ENCODE peak calls at places on chromosomes 13 and 19, in five cellular contexts. H, O, U, P and V are unnamed samples. For H3K9me3, the result is how much of the 10 kb centered on the place peaks cover.

GRCh38 chr19:54190942-54191670 is at the start of gene TSEN34:
- DNase-seq in H (peak), O (peak), U (peak), P (no peak), V (peak)

GRCh38 chr13:79682164-79682563 is 201.2 kb downstream of the NDFIP2 start:
- DNase-seq in H (no peak), O (no peak), U (no peak), P (no peak), V (no peak)

GRCh38 chr19:40565910-40566495 is 10.7 kb upstream of the SHKBP1 start:
- DNase-seq in H (no peak), O (no peak), U (no peak), P (no peak), V (no peak)

GRCh38 chr13:100095498-100095897 is 6.6 kb downstream of the PCCA start:
- DNase-seq in H (no peak), O (no peak), U (no peak), P (no peak), V (no peak)

GRCh38 chr13:22423261-22423660 is 752.4 kb downstream of the FGF9 start:
- DNase-seq in H (no peak), O (no peak), U (no peak), P (no peak), V (no peak)

GRCh38 chr19:29482855-29483640 is 42.7 kb upstream of the VSTM2B start:
- DNase-seq in H (no peak), O (no peak), U (peak), P (no peak), V (no peak)

GRCh38 chr19:39434123-39435076 is 1.3 kb downstream of the RPS16 start:
- DNase-seq in H (no peak), O (no peak), U (no peak), P (no peak), V (no peak)

GRCh38 chr19:1251503-1252220 is 3.3 kb downstream of the MIDN start:
- DNase-seq in H (no peak), O (peak), U (peak), P (no peak), V (peak)

GRCh38 chr13:47816835-47817234 is 184.2 kb downstream of the SUCLA2 start:
- DNase-seq in H (no peak), O (no peak), U (no peak), P (no peak), V (no peak)

GRCh38 chr19:30240904-30241695 is 131.1 kb upstream of the ZNF536 start:
- DNase-seq in H (no peak), O (no peak), U (no peak), P (no peak), V (no peak)

GRCh38 chr19:29216021-29216420 is 3.1 kb upstream of the UQCRFS1 start:
- DNase-seq in H (no peak), O (no peak), U (no peak), P (no peak), V (no peak)

GRCh38 chr13:109256866-109257760 is 529.3 kb downstream of the IRS2 start:
- DNase-seq in H (no peak), O (no peak), U (no peak), P (peak), V (no peak)

GRCh38 chr19:2782936-2783780 is at the start of gene SGTA:
- DNase-seq in H (peak), O (peak), U (peak), P (peak), V (peak)

GRCh38 chr13:20465218-20465879 is 60.3 kb downstream of the CRYL1 start:
- DNase-seq in H (no peak), O (no peak), U (no peak), P (no peak), V (no peak)

GRCh38 chr13:67217914-67218313 is 12.2 kb downstream of the PCDH9 start:
- DNase-seq in H (no peak), O (no peak), U (no peak), P (no peak), V (no peak)
- H3K9me3 ChIP-seq in H (under half), O (under half), U (under half), P (under half), V (under half)

GRCh38 chr19:57870225-57870624 is 18.6 kb downstream of the ZNF814 start:
- DNase-seq in H (no peak), O (no peak), U (no peak), P (no peak), V (no peak)
- H3K9me3 ChIP-seq in H (under half), O (half or more), U (half or more), P (half or more), V (half or more)

DNA sequence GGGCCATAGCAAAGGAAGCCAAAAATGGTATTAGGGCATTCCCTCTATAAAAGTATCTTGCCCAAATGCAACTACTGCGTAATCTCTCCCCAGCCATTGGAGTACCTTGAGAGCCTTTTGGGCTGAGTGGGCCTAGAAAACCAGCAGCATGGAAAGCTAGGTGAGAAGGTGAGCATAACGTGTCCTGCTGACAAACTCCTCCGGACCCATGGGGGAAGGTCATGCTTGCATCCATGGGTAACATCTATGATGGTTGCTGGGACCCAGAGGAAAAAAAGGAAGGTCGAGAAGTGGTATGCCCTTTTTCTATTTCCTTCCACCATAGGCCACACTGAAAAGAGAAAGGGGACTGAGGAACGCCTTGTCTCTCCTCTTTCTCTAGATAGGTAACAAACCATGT is 57.4 kb downstream of the ZNF728 start:
- DNase-seq in H (no peak), O (no peak), U (no peak), P (no peak), V (no peak)
- H3K9me3 ChIP-seq in H (under half), O (under half), U (under half), P (under half), V (under half)

GRCh38 chr19:18361646-18362045 is 21.2 kb downstream of the PGPEP1 start:
- DNase-seq in H (no peak), O (no peak), U (no peak), P (no peak), V (no peak)
- H3K9me3 ChIP-seq in H (under half), O (under half), U (under half), P (under half), V (under half)

GRCh38 chr19:57615346-57615745 is 1.3 kb downstream of the ZNF134 start:
- DNase-seq in H (no peak), O (no peak), U (no peak), P (no peak), V (no peak)

GRCh38 chr19:57611113-57611512 is 2.9 kb upstream of the ZNF134 start:
- DNase-seq in H (no peak), O (no peak), U (no peak), P (no peak), V (no peak)

DNA sequence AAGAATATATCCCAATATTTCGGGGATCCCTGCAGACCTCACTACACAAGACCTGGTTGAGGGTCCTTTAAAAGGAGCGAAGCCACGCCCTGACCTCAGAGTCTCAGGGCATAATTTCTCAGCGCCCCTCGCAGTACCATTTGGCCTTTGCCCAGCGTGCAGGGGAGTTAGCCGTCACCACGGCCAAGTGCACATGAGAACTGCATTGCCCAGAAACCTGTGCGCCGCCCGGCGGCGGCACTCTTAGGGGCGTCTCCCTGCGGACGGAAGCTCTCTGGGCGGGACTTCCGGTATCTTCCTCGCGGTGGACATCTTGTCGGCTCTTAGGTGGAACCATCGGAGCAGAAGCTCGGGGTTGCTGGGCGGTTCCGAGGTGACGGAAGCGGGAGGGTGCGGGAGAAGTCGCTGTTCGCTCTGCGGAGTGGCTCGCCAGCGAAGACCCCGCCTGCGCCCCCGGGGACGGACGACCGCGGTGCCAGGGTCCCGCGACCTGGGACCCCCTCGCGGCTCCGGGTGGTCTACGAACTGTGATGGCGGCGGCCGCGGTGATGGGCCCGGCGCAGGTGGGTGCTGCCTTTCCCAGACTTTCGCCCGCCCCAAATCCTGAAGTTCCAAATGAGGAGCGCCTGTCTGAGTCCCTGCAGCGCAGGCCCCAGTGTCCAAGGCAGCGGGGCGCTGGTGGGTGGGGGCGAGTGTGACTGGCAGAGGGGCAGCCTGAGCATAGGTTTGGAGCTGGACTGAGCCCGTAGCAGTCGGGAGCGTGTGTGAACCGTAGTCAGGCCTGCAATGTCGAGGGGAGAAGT is at the start of gene ZNF134:
- DNase-seq in H (peak), O (peak), U (peak), P (peak), V (peak)
- H3K9me3 ChIP-seq in H (under half), O (under half), U (under half), P (under half), V (under half)

DNA sequence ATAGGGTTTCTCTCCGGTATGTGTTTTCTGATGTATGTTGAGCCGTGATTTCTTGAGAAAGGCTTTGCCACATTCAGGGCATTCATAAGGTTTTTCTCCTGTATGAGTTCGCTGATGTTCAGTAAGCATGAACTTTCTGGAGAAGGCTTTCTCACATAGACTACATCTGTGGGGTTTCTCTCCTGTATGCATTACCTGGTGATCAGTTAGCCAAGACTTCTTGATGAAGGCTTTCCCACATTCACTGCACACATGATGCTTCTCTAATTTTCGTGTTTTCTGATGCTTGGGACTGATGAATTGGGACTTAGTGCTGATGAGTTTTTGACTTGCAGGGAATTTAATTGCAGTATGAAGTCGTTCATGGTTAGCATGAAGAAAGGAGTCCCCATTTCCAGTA is 21.1 kb downstream of the ZNF350 start:
- DNase-seq in H (no peak), O (no peak), U (no peak), P (no peak), V (no peak)
- H3K9me3 ChIP-seq in H (half or more), O (half or more), U (half or more), P (half or more), V (half or more)

DNA sequence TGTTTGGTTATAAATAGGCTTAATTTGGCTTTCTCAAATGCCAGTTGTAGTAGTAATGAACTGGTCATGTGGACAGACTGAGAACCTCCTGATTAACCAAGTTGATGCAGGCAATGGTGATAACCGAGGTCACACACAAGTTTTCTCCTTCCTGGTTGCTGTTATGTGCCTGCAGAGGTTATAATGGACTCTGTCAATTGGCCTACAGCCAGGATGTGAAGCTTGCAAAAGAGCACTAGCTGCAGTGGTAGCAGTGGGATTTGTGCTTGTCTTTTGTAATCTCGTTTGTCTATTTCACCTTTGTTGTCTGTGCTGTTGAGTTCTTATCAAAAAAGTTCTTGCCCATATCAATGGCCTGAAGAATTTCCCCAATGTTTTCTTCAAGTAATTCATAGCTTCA is 20.6 kb downstream of the OR10H3 start:
- DNase-seq in H (no peak), O (no peak), U (no peak), P (no peak), V (no peak)
- H3K9me3 ChIP-seq in H (under half), O (under half), U (under half), P (under half), V (under half)

DNA sequence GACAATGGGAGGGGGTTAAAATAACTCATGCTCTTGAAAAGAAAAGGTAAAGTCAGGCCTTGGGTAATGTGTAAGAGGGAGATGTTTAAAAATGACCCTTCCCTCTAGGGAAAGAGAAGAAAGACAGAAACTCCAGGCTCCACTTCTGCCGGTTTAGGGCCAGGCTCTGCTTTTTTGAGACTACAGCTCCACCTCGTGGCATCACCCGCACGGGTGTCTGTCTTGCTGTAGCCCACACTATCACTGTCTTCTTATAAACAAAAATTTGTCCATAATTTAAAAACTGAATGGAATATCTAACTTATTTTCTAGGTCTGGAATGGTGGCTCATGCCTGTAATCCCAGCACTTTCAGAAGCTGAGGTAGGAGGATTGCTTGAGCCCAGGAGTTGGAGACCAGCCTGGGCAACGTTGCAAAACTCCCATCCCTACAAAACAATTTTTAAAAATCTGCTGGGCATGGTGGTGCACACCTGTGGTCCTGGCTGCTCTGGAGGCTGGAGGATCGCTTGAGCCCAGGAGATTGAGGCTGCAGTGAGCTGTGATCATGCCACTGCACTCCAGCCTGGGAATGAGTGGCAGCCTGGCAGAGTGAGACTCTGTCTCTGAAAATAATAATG is 65.1 kb upstream of the GTF3A start:
- DNase-seq in H (peak), O (peak), U (no peak), P (peak), V (peak)
- H3K9me3 ChIP-seq in H (under half), O (under half), U (under half), P (under half), V (under half)

GRCh38 chr19:15813916-15814315 is 1.5 kb downstream of the OR10H1 start:
- DNase-seq in H (no peak), O (no peak), U (no peak), P (no peak), V (no peak)
- H3K9me3 ChIP-seq in H (under half), O (under half), U (under half), P (under half), V (under half)